ENCODE peak calls at places on chromosomes 12 and 14, in nine cellular contexts. D is IMR-90; S is Panc1; E is CD4-positive, CD25-positive, alpha-beta regulatory T cell; J is mucosa of descending colon; C is HepG2; P is pancreas; V is lower lobe of right lung; N is upper lobe of right lung. F is an unnamed sample.

GRCh38 chr12:106671840-106672239 is 89.0 kb downstream of the RFX4 start:
- DNase-seq in D (no peak), S (no peak), E (no peak), J (no peak), C (no peak), P (no peak), V (no peak), N (no peak), F (no peak)

GRCh38 chr12:108282676-108283075 is 56.4 kb downstream of the CMKLR1 start:
- DNase-seq in D (no peak), S (no peak), E (peak; percentile 28), J (no peak), C (no peak), P (no peak), V (no peak), N (no peak), F (no peak)

GRCh38 chr14:84482256-84483071 is 1047.5 kb upstream of the FLRT2 start:
- DNase-seq in D (peak; percentile 75), S (no peak), E (no peak), J (no peak), C (no peak), P (no peak), V (no peak), N (no peak), F (no peak)

GRCh38 chr12:49098035-49098451 is 3.4 kb upstream of the DHH start:
- DNase-seq in D (peak; percentile 30), S (peak; percentile 38), E (peak; percentile 64), J (no peak), C (peak; percentile 28), P (no peak), V (peak; percentile 61), N (peak; percentile 69), F (peak; percentile 36)

GRCh38 chr14:92677087-92677668 is 71.2 kb downstream of the LGMN start:
- DNase-seq in D (no peak), S (no peak), E (no peak), J (no peak), C (no peak), P (no peak), V (no peak), N (peak; percentile 60), F (no peak)

GRCh38 chr12:27462151-27462694 is 15.7 kb downstream of the SMCO2 start:
- DNase-seq in D (peak; percentile 87), S (no peak), E (peak; percentile 20), J (no peak), C (no peak), P (no peak), V (no peak), N (no peak), F (no peak)

GRCh38 chr12:41333988-41334387 is 145.9 kb downstream of the PDZRN4 start:
- DNase-seq in D (no peak), S (no peak), E (no peak), J (no peak), C (no peak), P (no peak), V (no peak), N (no peak), F (no peak)

GRCh38 chr12:130873825-130874224 is 2.0 kb downstream of the RAN start:
- DNase-seq in D (no peak), S (no peak), E (no peak), J (no peak), C (no peak), P (no peak), V (no peak), N (no peak), F (no peak)

GRCh38 chr14:101126376-101127130 is 223.0 kb upstream of the RTL1 start:
- DNase-seq in D (no peak), S (no peak), E (no peak), J (no peak), C (no peak), P (no peak), V (no peak), N (no peak), F (no peak)

GRCh38 chr12:47397664-47398281 is 308.1 kb downstream of the RPAP3 start:
- DNase-seq in D (peak; percentile 76), S (no peak), E (peak; percentile 75), J (no peak), C (peak; percentile 36), P (no peak), V (no peak), N (no peak), F (no peak)

GRCh38 chr12:73798523-73798922 is 739.1 kb upstream of the ATXN7L3B start:
- DNase-seq in D (no peak), S (peak; percentile 4), E (no peak), J (no peak), C (no peak), P (no peak), V (no peak), N (no peak), F (no peak)

GRCh38 chr12:109156036-109156435 is 39.6 kb downstream of the ACACB start:
- DNase-seq in D (no peak), S (no peak), E (no peak), J (no peak), C (no peak), P (no peak), V (no peak), N (no peak), F (no peak)

GRCh38 chr12:1692221-1692620 is 1.4 kb downstream of the ADIPOR2 start:
- DNase-seq in D (no peak), S (no peak), E (no peak), J (no peak), C (no peak), P (no peak), V (no peak), N (no peak), F (no peak)

GRCh38 chr14:100663528-100664052 is 63.1 kb upstream of the DLK1 start:
- DNase-seq in D (no peak), S (no peak), E (no peak), J (no peak), C (no peak), P (no peak), V (no peak), N (no peak), F (no peak)

DNA sequence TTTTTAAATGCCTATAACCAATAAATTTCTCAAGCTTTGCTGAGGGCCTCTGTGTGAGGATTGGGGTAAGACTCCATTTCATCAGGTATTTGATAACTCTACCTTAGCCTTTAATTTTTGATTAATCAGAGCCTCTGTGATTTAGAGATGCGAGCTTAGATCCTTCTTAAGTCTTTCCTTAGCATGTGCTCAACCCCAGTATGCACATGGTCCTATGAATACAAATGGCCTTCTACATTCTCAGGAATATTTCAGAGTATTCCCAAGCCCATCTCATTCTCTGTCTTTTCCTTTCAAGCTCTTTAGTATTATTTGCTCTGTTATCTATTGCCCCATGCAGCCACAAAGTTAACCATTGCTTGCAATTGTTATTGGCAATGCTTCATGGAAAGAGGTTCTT is 1407.7 kb downstream of the LRFN5 start:
- DNase-seq in D (no peak), S (no peak), E (no peak), J (no peak), C (no peak), P (no peak), V (no peak), N (no peak), F (no peak)
- H3K9me3 ChIP-seq in D (peaks cover 2% of the 10 kb centered on the region), S (no peaks in the 10 kb centered on the region), E (no peaks in the 10 kb centered on the region), J (peaks cover 6% of the 10 kb centered on the region), C (peaks cover 84% of the 10 kb centered on the region), P (no peaks in the 10 kb centered on the region), V (peaks cover 8% of the 10 kb centered on the region), N (no peaks in the 10 kb centered on the region), F (no peaks in the 10 kb centered on the region)

DNA sequence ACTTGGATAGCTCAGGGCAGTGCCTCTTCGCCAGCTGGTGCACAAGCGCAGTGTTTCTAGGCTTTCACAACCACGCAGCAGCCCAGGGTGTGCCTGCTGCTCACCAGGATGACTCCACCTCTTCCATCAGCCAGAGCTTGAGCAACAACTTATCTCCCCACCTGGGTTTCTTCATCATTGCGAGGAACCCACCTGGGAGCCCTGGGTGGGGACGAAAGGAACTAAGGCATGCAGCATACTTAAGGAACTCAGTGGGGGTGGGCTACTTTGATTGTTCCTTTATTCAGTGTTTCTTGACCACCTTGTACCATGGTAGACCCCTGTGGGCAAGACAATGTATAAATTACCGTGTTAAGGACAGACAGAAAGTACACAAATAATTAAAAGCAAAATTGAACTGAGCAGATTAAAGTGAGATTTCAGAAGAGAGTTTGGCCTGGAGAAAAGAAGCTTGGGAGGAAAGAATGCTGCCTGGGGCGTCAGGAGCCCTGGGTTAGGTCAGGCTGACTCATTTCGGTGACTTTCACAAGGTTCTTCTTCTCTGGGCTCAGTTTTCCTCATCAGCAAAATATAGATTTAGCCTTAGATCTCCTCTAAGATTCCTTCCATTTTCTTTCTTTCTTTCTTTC is 22.9 kb downstream of the KRT18 start:
- DNase-seq in D (peak; percentile 75), S (no peak), E (no peak), J (peak; percentile 60), C (peak; percentile 49), P (no peak), V (no peak), N (no peak), F (no peak)
- H3K9me3 ChIP-seq in D (no peaks in the 10 kb centered on the region), S (no peaks in the 10 kb centered on the region), E (no peaks in the 10 kb centered on the region), J (no peaks in the 10 kb centered on the region), C (no peaks in the 10 kb centered on the region), P (no peaks in the 10 kb centered on the region), V (no peaks in the 10 kb centered on the region), N (no peaks in the 10 kb centered on the region), F (no peaks in the 10 kb centered on the region)

GRCh38 chr12:34358198-34358597 is 335.9 kb downstream of the ALG10 start:
- DNase-seq in D (no peak), S (no peak), E (no peak), J (no peak), C (no peak), P (no peak), V (no peak), N (no peak), F (no peak)
- H3K9me3 ChIP-seq in D (peaks cover 38% of the 10 kb centered on the region), S (no peaks in the 10 kb centered on the region), E (peaks cover 92% of the 10 kb centered on the region), J (peaks cover 98% of the 10 kb centered on the region), C (no peaks in the 10 kb centered on the region), P (no peaks in the 10 kb centered on the region), V (peaks cover 11% of the 10 kb centered on the region), N (no peaks in the 10 kb centered on the region), F (no peaks in the 10 kb centered on the region)

GRCh38 chr14:58077621-58078020 is 74.4 kb downstream of the ARMH4 start:
- DNase-seq in D (peak; percentile 46), S (no peak), E (no peak), J (no peak), C (no peak), P (no peak), V (no peak), N (no peak), F (no peak)

GRCh38 chr14:58078471-58078870 is 73.5 kb downstream of the ARMH4 start:
- DNase-seq in D (peak; percentile 40), S (no peak), E (no peak), J (no peak), C (no peak), P (no peak), V (no peak), N (no peak), F (no peak)

GRCh38 chr14:58082491-58083098 is 69.4 kb downstream of the ARMH4 start:
- DNase-seq in D (peak; percentile 89), S (no peak), E (no peak), J (no peak), C (no peak), P (no peak), V (no peak), N (no peak), F (no peak)

GRCh38 chr14:58082011-58082410 is 70.0 kb downstream of the ARMH4 start:
- DNase-seq in D (peak; percentile 51), S (no peak), E (no peak), J (no peak), C (no peak), P (no peak), V (no peak), N (no peak), F (no peak)

DNA sequence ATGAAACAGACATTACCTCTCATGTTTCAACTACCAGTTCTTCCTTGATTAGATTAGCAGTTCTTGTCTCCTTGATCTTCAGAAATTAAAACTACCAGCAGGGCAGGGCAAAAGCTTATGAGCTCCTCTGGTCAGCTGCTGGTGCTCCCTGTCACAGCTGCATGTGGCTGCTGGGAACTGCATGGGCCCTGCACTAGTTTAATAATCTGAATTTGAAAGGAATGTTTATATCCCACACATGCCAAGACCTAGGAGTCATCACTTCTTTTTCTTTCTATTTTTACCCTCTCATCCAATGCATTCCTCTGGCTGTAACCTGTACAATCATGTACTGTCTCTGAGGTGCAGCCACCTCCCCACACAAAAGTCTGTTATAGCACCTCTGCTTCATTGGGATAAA is 73.9 kb downstream of the ARMH4 start:
- DNase-seq in D (peak; percentile 84), S (no peak), E (no peak), J (no peak), C (no peak), P (no peak), V (no peak), N (no peak), F (no peak)
- H3K9me3 ChIP-seq in D (no peaks in the 10 kb centered on the region), S (no peaks in the 10 kb centered on the region), E (no peaks in the 10 kb centered on the region), J (no peaks in the 10 kb centered on the region), C (no peaks in the 10 kb centered on the region), P (no peaks in the 10 kb centered on the region), V (no peaks in the 10 kb centered on the region), N (no peaks in the 10 kb centered on the region), F (no peaks in the 10 kb centered on the region)

F was measured in T-helper 17 cell.